ENCODE peak calls at places on chromosome 2, in ten cellular contexts. W is stimulated activated CD4-positive, alpha-beta T cell treated with anti-CD3 and anti-CD28 coated beads, Interleukin-15, amount 100 ng/mL, for 24 hours; G is naive thymus-derived CD8-positive, alpha-beta T cell; F is B cell; B is astrocyte of the spinal cord; R is GM20000; S is M059J; N is cortex of kidney; U is activated CD8-positive, alpha-beta memory T cell treated with anti-CD3 and anti-CD28 coated beads, Interleukin-2, amount 50 U/mL, for 48 hours; H is substantia nigra. K is an unnamed sample.

GRCh38 chr2:191180712-191181111 is 29.9 kb upstream of the STAT4 start:
- DNase-seq in W (no peak), G (no peak), F (no peak), B (peak), R (no peak), S (peak), N (no peak), U (no peak), H (no peak), K (no peak)

GRCh38 chr2:235162544-235163197 is 210.9 kb downstream of the SH3BP4 start:
- DNase-seq in W (no peak), G (no peak), F (no peak), B (peak), R (no peak), S (peak), N (no peak), U (no peak), H (no peak), K (no peak)

GRCh38 chr2:240570531-240571313 is 2.4 kb downstream of the RNPEPL1 start:
- DNase-seq in W (no peak), G (peak), F (no peak), B (no peak), R (no peak), S (no peak), N (no peak), U (no peak), H (no peak), K (no peak)

GRCh38 chr2:111708478-111708877 is 175.5 kb downstream of the ANAPC1 start:
- DNase-seq in W (no peak), G (no peak), F (no peak), B (no peak), R (no peak), S (peak), N (no peak), U (peak), H (no peak), K (no peak)

GRCh38 chr2:195280024-195280423 is 377.0 kb upstream of the SLC39A10 start:
- DNase-seq in W (no peak), G (no peak), F (no peak), B (peak), R (no peak), S (peak), N (no peak), U (no peak), H (no peak), K (no peak)

GRCh38 chr2:118490323-118490722 is 357.1 kb downstream of the EN1 start:
- DNase-seq in W (no peak), G (no peak), F (no peak), B (no peak), R (no peak), S (no peak), N (no peak), U (no peak), H (no peak), K (no peak)

GRCh38 chr2:57139179-57139578 is 907.4 kb upstream of the VRK2 start:
- DNase-seq in W (no peak), G (no peak), F (no peak), B (no peak), R (no peak), S (no peak), N (no peak), U (no peak), H (no peak), K (no peak)

GRCh38 chr2:151410485-151410833 is 757 bp downstream of the RIF1 start:
- DNase-seq in W (peak), G (peak), F (peak), B (no peak), R (peak), S (peak), N (no peak), U (peak), H (no peak), K (peak)

GRCh38 chr2:95275601-95276243 is 1.5 kb downstream of the PROM2 start:
- DNase-seq in W (no peak), G (no peak), F (no peak), B (no peak), R (no peak), S (peak), N (no peak), U (no peak), H (no peak), K (peak)

K was measured in colonic mucosa.